ENCODE peak calls at places on chromosomes 11 and 22, in ten cellular contexts. R is right atrium auricular region, C is IMR-90, X is Peyer's patch, G is heart left ventricle, V is AG04450, W is body of pancreas, B is colonic mucosa, O is neural progenitor cell, K is stomach. I is an unnamed sample. For H3K27me3, the result is how much of the 10 kb centered on the place peaks cover.

GRCh38 chr11:105589346-105589745 is 20.5 kb upstream of the GRIA4 start:
- DNase-seq in C (peak), R (no peak), O (no peak), W (no peak), K (no peak), G (no peak), V (no peak), B (no peak), X (no peak), I (no peak)

GRCh38 chr11:15276616-15277015 is 161.9 kb downstream of the INSC start:
- DNase-seq in R (no peak), C (peak), O (peak), W (no peak), G (no peak), B (no peak), K (no peak), X (no peak), V (no peak), I (no peak)

GRCh38 chr22:43448048-43448447 is 36.2 kb downstream of the MPPED1 start:
- DNase-seq in G (no peak), C (no peak), R (no peak), B (no peak), X (no peak), K (no peak), O (no peak), V (no peak), W (no peak), I (no peak)

GRCh38 chr11:103883856-103884255 is 152.6 kb upstream of the DDI1 start:
- DNase-seq in R (no peak), W (no peak), B (no peak), X (no peak), C (no peak), K (no peak), V (no peak), G (no peak), O (no peak), I (no peak)

GRCh38 chr22:31281733-31282132 is 10.6 kb downstream of the PIK3IP1 start:
- DNase-seq in B (no peak), O (no peak), K (no peak), R (no peak), C (no peak), X (no peak), V (no peak), G (peak), W (no peak), I (no peak)

GRCh38 chr11:67022961-67023956 is at the start of gene SYT12:
- DNase-seq in B (no peak), C (no peak), W (peak), G (peak), X (no peak), V (no peak), R (no peak), O (peak), K (no peak), I (no peak)

GRCh38 chr22:30681840-30682239 is 12.8 kb upstream of the OSBP2 start:
- DNase-seq in C (no peak), B (no peak), O (no peak), W (no peak), X (no peak), V (no peak), R (no peak), G (no peak), K (no peak), I (no peak)

GRCh38 chr11:128226106-128226716 is 361.1 kb downstream of the ETS1 start:
- DNase-seq in B (no peak), W (no peak), C (no peak), K (no peak), X (no peak), O (no peak), V (no peak), G (no peak), R (no peak), I (no peak)

GRCh38 chr11:112532506-112532905 is 271.8 kb upstream of the PLET1 start:
- DNase-seq in X (no peak), W (no peak), V (no peak), R (no peak), O (no peak), K (no peak), G (no peak), B (no peak), C (no peak), I (no peak)

GRCh38 chr11:61911701-61912529 is 5.5 kb downstream of the RAB3IL1 start:
- DNase-seq in G (no peak), V (no peak), W (no peak), B (peak), K (no peak), O (no peak), C (no peak), R (no peak), X (peak), I (no peak)

GRCh38 chr22:36088292-36088691 is 59.7 kb upstream of the RBFOX2 start:
- DNase-seq in X (no peak), C (no peak), K (no peak), R (no peak), W (no peak), O (no peak), G (no peak), V (no peak), B (no peak), I (no peak)

GRCh38 chr11:65429069-65429681 is 6.6 kb downstream of the NEAT1 start:
- DNase-seq in V (no peak), B (peak), W (peak), X (peak), C (peak), G (peak), K (peak), R (peak), O (peak), I (no peak)

GRCh38 chr11:3723014-3723708 is 52.0 kb upstream of the CHRNA10 start:
- DNase-seq in B (no peak), V (peak), C (peak), O (no peak), X (no peak), K (no peak), R (no peak), W (peak), G (no peak), I (no peak)

GRCh38 chr11:12377824-12378593 is 638 bp downstream of the PARVA start:
- DNase-seq in C (peak), B (peak), X (peak), W (peak), G (peak), V (no peak), O (peak), R (peak), K (peak), I (peak)

GRCh38 chr11:96091476-96091875 is 167.6 kb upstream of the MTMR2 start:
- DNase-seq in G (no peak), R (no peak), V (no peak), O (no peak), B (no peak), W (no peak), K (no peak), X (no peak), C (peak), I (no peak)

GRCh38 chr11:73962097-73962705 is 11.4 kb downstream of the DNAJB13 start:
- DNase-seq in G (no peak), X (no peak), B (no peak), W (no peak), C (no peak), O (no peak), V (no peak), R (no peak), K (no peak), I (no peak)

GRCh38 chr11:16604784-16605439 is 133.5 kb upstream of the C11orf58 start:
- DNase-seq in G (peak), O (peak), B (peak), X (peak), V (no peak), K (peak), W (peak), C (peak), R (no peak), I (peak)

GRCh38 chr22:39308614-39309363 is 10.6 kb downstream of the RPL3 start:
- DNase-seq in G (peak), C (peak), W (peak), V (peak), X (no peak), O (no peak), B (no peak), R (peak), K (peak), I (no peak)

GRCh38 chr22:50525104-50525958 is at the start of gene SCO2:
- DNase-seq in O (peak), C (peak), G (peak), X (peak), K (peak), V (peak), W (peak), R (peak), B (peak), I (peak)
- H3K4me3 ChIP-seq in O (peak), C (peak), G (peak), X (peak), K (peak), V (peak), W (peak), R (peak), B (peak), I (peak)

GRCh38 chr11:48018561-48019229 is 38.3 kb downstream of the PTPRJ start:
- DNase-seq in V (no peak), X (no peak), W (no peak), R (no peak), C (no peak), K (no peak), O (peak), B (no peak), G (no peak), I (no peak)

GRCh38 chr11:48019597-48019996 is 39.2 kb downstream of the PTPRJ start:
- DNase-seq in R (no peak), K (peak), G (no peak), C (no peak), B (no peak), W (no peak), V (no peak), O (no peak), X (no peak), I (no peak)

GRCh38 chr11:48019230-48019584 is 38.8 kb downstream of the PTPRJ start:
- DNase-seq in G (no peak), K (no peak), V (no peak), C (no peak), R (no peak), X (no peak), O (peak), W (no peak), B (no peak), I (no peak)

GRCh38 chr11:48022445-48022844 is 42.1 kb downstream of the PTPRJ start:
- DNase-seq in W (no peak), X (no peak), C (no peak), K (no peak), R (no peak), G (no peak), B (no peak), O (no peak), V (no peak), I (no peak)

GRCh38 chr11:48020092-48020755 is 39.9 kb downstream of the PTPRJ start:
- DNase-seq in G (no peak), X (no peak), O (no peak), K (peak), W (peak), B (peak), V (no peak), C (no peak), R (no peak), I (no peak)
- TF ChIP-seq CTCF in G (no peak), X (peak), O (no peak), K (no peak), W (no peak), B (no peak), V (no peak), C (no peak), R (no peak), I (no peak)

GRCh38 chr11:44753965-44754645 is 27.3 kb downstream of the TSPAN18 start:
- DNase-seq in K (no peak), X (no peak), C (no peak), V (no peak), R (peak), B (no peak), W (no peak), G (no peak), O (no peak), I (no peak)

GRCh38 chr11:44752262-44752661 is 25.5 kb downstream of the TSPAN18 start:
- DNase-seq in C (no peak), K (no peak), R (peak), G (no peak), B (no peak), X (no peak), W (no peak), O (no peak), V (no peak), I (no peak)

GRCh38 chr11:44750440-44751005 is 23.8 kb downstream of the TSPAN18 start:
- DNase-seq in C (no peak), G (no peak), O (no peak), X (no peak), W (no peak), V (no peak), R (peak), K (no peak), B (no peak), I (no peak)

GRCh38 chr11:44751066-44751465 is 24.3 kb downstream of the TSPAN18 start:
- DNase-seq in R (peak), O (no peak), X (no peak), G (no peak), C (no peak), K (no peak), V (no peak), B (no peak), W (no peak), I (no peak)

GRCh38 chr11:44752727-44753126 is 26.0 kb downstream of the TSPAN18 start:
- DNase-seq in K (no peak), G (no peak), C (no peak), B (no peak), W (no peak), O (no peak), X (no peak), V (no peak), R (no peak), I (no peak)
- H3K27me3 ChIP-seq in K (under half), G (under half), C (under half), B (under half), W (under half), O (under half), X (under half), V (under half), R (under half), I (under half)

GRCh38 chr11:68472778-68473177 is 12.2 kb downstream of the PPP6R3 start:
- DNase-seq in C (no peak), K (no peak), V (no peak), O (no peak), W (no peak), R (no peak), X (no peak), G (no peak), B (no peak), I (no peak)

GRCh38 chr11:68470304-68470811 is 9.8 kb downstream of the PPP6R3 start:
- DNase-seq in O (no peak), G (peak), C (no peak), W (no peak), R (no peak), B (no peak), V (no peak), K (no peak), X (no peak), I (no peak)

GRCh38 chr11:68469642-68470041 is 9.1 kb downstream of the PPP6R3 start:
- DNase-seq in G (no peak), W (no peak), O (no peak), K (no peak), B (no peak), X (no peak), V (no peak), R (no peak), C (no peak), I (no peak)

GRCh38 chr11:68469122-68469521 is 8.6 kb downstream of the PPP6R3 start:
- DNase-seq in W (no peak), V (no peak), R (no peak), K (no peak), G (no peak), O (no peak), X (no peak), B (no peak), C (peak), I (no peak)

DNA sequence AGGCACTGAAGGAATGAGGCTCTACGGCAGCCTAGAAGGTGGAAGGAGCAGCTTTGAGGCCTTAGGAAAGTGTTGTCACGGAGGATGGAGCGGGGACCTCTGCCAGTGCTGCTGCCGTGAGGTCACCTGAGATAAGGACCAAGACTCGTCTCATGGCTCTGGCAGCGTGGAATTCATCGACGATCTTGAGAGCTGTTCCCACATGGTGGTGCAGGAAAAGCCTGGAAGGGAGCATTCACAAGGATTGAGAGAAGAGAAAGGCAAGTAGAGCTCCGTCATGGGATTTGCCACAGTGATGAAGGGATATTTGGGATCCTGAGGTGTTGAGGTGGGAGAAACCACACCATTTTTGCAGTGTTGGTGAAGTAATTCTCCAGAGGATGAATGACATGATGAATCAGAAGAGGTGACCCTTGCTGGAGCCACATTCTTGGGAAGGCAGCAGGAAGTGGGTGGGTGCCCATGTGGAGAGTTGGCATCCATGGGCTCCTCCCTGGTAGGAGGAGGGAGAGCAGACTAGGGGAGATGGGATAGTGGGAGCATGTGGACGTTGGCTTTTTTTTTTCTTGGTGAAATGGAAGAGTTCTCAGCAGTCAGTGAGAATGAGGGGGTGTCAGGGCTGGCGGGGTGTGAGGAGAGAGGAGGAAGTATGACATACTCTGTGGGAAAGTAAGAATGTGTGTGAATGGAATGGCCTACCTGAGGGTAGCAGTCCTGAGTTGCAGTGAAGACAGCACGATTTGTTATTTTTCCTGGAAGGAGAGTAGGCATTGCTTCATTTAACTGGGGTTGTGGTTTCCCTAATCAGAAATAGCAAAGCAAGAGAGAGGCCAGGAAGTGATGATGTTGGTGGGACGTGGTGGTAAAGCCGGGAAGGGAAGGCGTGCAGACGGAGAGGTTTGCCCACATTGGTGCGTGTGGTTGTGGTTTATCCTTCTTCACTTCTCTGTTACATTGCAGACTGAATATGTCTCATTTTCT is 11.1 kb downstream of the PPP6R3 start:
- DNase-seq in X (no peak), C (peak), W (peak), K (no peak), O (no peak), B (no peak), V (no peak), G (no peak), R (no peak), I (no peak)
- H3K4me3 ChIP-seq in X (no peak), C (no peak), W (no peak), K (no peak), O (no peak), B (no peak), V (no peak), G (no peak), R (no peak), I (no peak)

DNA sequence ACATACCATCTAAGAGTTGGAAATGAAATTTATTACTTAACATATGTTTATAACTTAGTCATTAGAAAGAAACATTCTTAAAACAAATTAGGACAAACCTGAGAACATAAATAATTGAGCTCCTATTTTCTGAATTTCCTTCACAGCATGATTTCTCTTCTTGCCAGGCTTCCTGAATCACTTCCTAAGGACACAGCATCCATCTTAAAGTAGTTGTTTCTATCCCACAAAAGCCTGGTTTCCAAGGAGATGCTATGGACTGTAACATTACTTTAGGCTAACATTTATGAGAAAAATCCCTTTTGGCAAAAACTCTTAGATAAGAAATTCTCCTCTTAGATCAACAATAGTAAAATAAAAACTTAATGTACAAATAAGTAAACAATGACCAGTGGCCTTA is 74.7 kb downstream of the TTC28 start:
- DNase-seq in W (no peak), O (no peak), R (no peak), C (peak), V (no peak), K (no peak), B (no peak), G (no peak), X (no peak), I (no peak)
- TF ChIP-seq CTCF in W (no peak), O (no peak), R (no peak), C (no peak), V (no peak), K (no peak), B (no peak), G (no peak), X (no peak), I (no peak)

DNA sequence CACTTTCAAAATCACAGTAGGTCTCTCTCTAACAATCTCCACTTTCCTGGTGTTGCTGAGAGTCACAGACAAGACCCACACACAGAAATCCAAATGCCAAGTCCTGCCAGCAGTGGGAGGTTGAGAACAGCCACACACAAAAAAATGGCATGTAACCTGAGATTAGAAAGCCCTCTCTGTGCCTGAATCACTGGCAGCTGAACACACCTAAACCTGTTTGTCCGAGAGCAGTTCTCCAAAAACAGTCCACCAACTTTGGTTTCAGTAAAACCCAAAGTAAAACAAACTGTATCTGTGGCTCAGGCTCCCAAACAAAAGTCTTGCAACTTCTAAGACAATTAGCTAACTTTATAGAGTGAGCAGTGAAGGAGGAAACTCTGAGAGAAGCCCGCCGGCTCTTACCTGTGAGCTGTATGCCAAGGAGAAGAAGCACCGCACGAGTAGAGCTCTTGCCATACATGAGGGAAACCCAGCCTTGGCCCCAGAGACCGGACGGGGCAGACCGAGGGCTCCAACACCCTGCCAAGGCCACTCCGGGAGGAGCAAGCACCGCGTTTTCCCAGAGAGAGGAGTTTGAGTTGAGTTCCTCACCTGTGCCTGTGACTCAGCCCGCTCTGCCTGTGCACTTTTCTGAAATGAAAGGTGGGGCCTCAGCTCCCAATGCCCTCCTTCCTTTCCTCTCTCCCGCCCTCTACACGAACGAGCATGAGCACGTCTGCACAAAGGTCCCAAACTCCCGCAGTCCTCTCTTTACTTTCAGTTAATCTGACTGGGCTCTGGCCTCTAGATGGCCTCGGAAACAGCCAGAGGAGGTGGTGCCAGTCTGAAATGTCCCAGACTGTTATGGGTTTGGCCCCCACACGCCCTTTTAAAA is at the start of gene MPZL2:
- DNase-seq in B (peak), K (peak), R (no peak), C (no peak), G (peak), V (no peak), X (peak), W (peak), O (peak), I (peak)
- H3K27me3 ChIP-seq in B (under half), K (under half), R (under half), C (under half), G (under half), V (under half), X (under half), W (under half), O (half or more), I (under half)